ENCODE peak calls at places on chromosomes 3 and 15, in ten cellular contexts. One of them, this sample, is unnamed.

GRCh38 chr3:16372362-16373269 is 107.6 kb downstream of the OXNAD1 start:
- ATAC-seq in stimulated activated effector memory CD8-positive, alpha-beta T cell treated with anti-CD3 and anti-CD28 coated beads, Interleukin-12 subunit alpha, Interleukin-12 subunit beta, amount 100 ng/mL, for 72 hours: no peak
- ATAC-seq in left lung: peak
- ATAC-seq in upper lobe of right lung: peak
- ATAC-seq in activated naive CD8-positive, alpha-beta T cell treated with anti-CD3 and anti-CD28 coated beads, Interleukin-2, amount 50 U/mL, for 24 hours: no peak
- ATAC-seq in omental fat pad: peak
- ATAC-seq in heart right ventricle: peak
- ATAC-seq in activated T-helper 17 cell treated with anti-CD3 and anti-CD28 coated beads, Interleukin-2, amount 50 U/mL, for 72 hours: no peak
- ATAC-seq in Right ventricle myocardium inferior: peak
- ATAC-seq in mucosa of descending colon: peak
- ATAC-seq in this sample: no peak

GRCh38 chr3:194512895-194513601 is 26.2 kb upstream of the ATP13A3 start:
- ATAC-seq in stimulated activated effector memory CD8-positive, alpha-beta T cell treated with anti-CD3 and anti-CD28 coated beads, Interleukin-12 subunit alpha, Interleukin-12 subunit beta, amount 100 ng/mL, for 72 hours: no peak
- ATAC-seq in left lung: peak
- ATAC-seq in upper lobe of right lung: peak
- ATAC-seq in activated naive CD8-positive, alpha-beta T cell treated with anti-CD3 and anti-CD28 coated beads, Interleukin-2, amount 50 U/mL, for 24 hours: no peak
- ATAC-seq in omental fat pad: no peak
- ATAC-seq in heart right ventricle: no peak
- ATAC-seq in activated T-helper 17 cell treated with anti-CD3 and anti-CD28 coated beads, Interleukin-2, amount 50 U/mL, for 72 hours: no peak
- ATAC-seq in Right ventricle myocardium inferior: no peak
- ATAC-seq in mucosa of descending colon: peak
- ATAC-seq in this sample: no peak

GRCh38 chr3:123783811-123784210 is 100.3 kb downstream of the MYLK start:
- ATAC-seq in stimulated activated effector memory CD8-positive, alpha-beta T cell treated with anti-CD3 and anti-CD28 coated beads, Interleukin-12 subunit alpha, Interleukin-12 subunit beta, amount 100 ng/mL, for 72 hours: no peak
- ATAC-seq in left lung: no peak
- ATAC-seq in upper lobe of right lung: no peak
- ATAC-seq in activated naive CD8-positive, alpha-beta T cell treated with anti-CD3 and anti-CD28 coated beads, Interleukin-2, amount 50 U/mL, for 24 hours: no peak
- ATAC-seq in omental fat pad: no peak
- ATAC-seq in heart right ventricle: peak
- ATAC-seq in activated T-helper 17 cell treated with anti-CD3 and anti-CD28 coated beads, Interleukin-2, amount 50 U/mL, for 72 hours: no peak
- ATAC-seq in Right ventricle myocardium inferior: no peak
- ATAC-seq in mucosa of descending colon: peak
- ATAC-seq in this sample: no peak

GRCh38 chr3:107650788-107651187 is 128.0 kb downstream of the BBX start:
- ATAC-seq in stimulated activated effector memory CD8-positive, alpha-beta T cell treated with anti-CD3 and anti-CD28 coated beads, Interleukin-12 subunit alpha, Interleukin-12 subunit beta, amount 100 ng/mL, for 72 hours: no peak
- ATAC-seq in left lung: peak
- ATAC-seq in upper lobe of right lung: peak
- ATAC-seq in activated naive CD8-positive, alpha-beta T cell treated with anti-CD3 and anti-CD28 coated beads, Interleukin-2, amount 50 U/mL, for 24 hours: no peak
- ATAC-seq in omental fat pad: no peak
- ATAC-seq in heart right ventricle: no peak
- ATAC-seq in activated T-helper 17 cell treated with anti-CD3 and anti-CD28 coated beads, Interleukin-2, amount 50 U/mL, for 72 hours: no peak
- ATAC-seq in Right ventricle myocardium inferior: no peak
- ATAC-seq in mucosa of descending colon: no peak
- ATAC-seq in this sample: peak

GRCh38 chr15:28904541-28905303 is 18.9 kb downstream of the APBA2 start:
- ATAC-seq in stimulated activated effector memory CD8-positive, alpha-beta T cell treated with anti-CD3 and anti-CD28 coated beads, Interleukin-12 subunit alpha, Interleukin-12 subunit beta, amount 100 ng/mL, for 72 hours: no peak
- ATAC-seq in left lung: no peak
- ATAC-seq in upper lobe of right lung: no peak
- ATAC-seq in activated naive CD8-positive, alpha-beta T cell treated with anti-CD3 and anti-CD28 coated beads, Interleukin-2, amount 50 U/mL, for 24 hours: no peak
- ATAC-seq in omental fat pad: no peak
- ATAC-seq in heart right ventricle: no peak
- ATAC-seq in activated T-helper 17 cell treated with anti-CD3 and anti-CD28 coated beads, Interleukin-2, amount 50 U/mL, for 72 hours: no peak
- ATAC-seq in Right ventricle myocardium inferior: no peak
- ATAC-seq in mucosa of descending colon: no peak
- ATAC-seq in this sample: no peak

GRCh38 chr3:112167758-112168157 is 34.7 kb upstream of the GCSAM start:
- ATAC-seq in stimulated activated effector memory CD8-positive, alpha-beta T cell treated with anti-CD3 and anti-CD28 coated beads, Interleukin-12 subunit alpha, Interleukin-12 subunit beta, amount 100 ng/mL, for 72 hours: no peak
- ATAC-seq in left lung: no peak
- ATAC-seq in upper lobe of right lung: no peak
- ATAC-seq in activated naive CD8-positive, alpha-beta T cell treated with anti-CD3 and anti-CD28 coated beads, Interleukin-2, amount 50 U/mL, for 24 hours: no peak
- ATAC-seq in omental fat pad: no peak
- ATAC-seq in heart right ventricle: no peak
- ATAC-seq in activated T-helper 17 cell treated with anti-CD3 and anti-CD28 coated beads, Interleukin-2, amount 50 U/mL, for 72 hours: no peak
- ATAC-seq in Right ventricle myocardium inferior: no peak
- ATAC-seq in mucosa of descending colon: no peak
- ATAC-seq in this sample: no peak

GRCh38 chr3:84510007-84510406 is 448.8 kb upstream of the CADM2 start:
- ATAC-seq in stimulated activated effector memory CD8-positive, alpha-beta T cell treated with anti-CD3 and anti-CD28 coated beads, Interleukin-12 subunit alpha, Interleukin-12 subunit beta, amount 100 ng/mL, for 72 hours: no peak
- ATAC-seq in left lung: no peak
- ATAC-seq in upper lobe of right lung: no peak
- ATAC-seq in activated naive CD8-positive, alpha-beta T cell treated with anti-CD3 and anti-CD28 coated beads, Interleukin-2, amount 50 U/mL, for 24 hours: no peak
- ATAC-seq in omental fat pad: no peak
- ATAC-seq in heart right ventricle: no peak
- ATAC-seq in activated T-helper 17 cell treated with anti-CD3 and anti-CD28 coated beads, Interleukin-2, amount 50 U/mL, for 72 hours: no peak
- ATAC-seq in Right ventricle myocardium inferior: no peak
- ATAC-seq in mucosa of descending colon: no peak
- ATAC-seq in this sample: peak

GRCh38 chr3:146968204-146968651 is 363.1 kb upstream of the PLSCR5 start:
- ATAC-seq in stimulated activated effector memory CD8-positive, alpha-beta T cell treated with anti-CD3 and anti-CD28 coated beads, Interleukin-12 subunit alpha, Interleukin-12 subunit beta, amount 100 ng/mL, for 72 hours: no peak
- ATAC-seq in left lung: no peak
- ATAC-seq in upper lobe of right lung: no peak
- ATAC-seq in activated naive CD8-positive, alpha-beta T cell treated with anti-CD3 and anti-CD28 coated beads, Interleukin-2, amount 50 U/mL, for 24 hours: no peak
- ATAC-seq in omental fat pad: no peak
- ATAC-seq in heart right ventricle: no peak
- ATAC-seq in activated T-helper 17 cell treated with anti-CD3 and anti-CD28 coated beads, Interleukin-2, amount 50 U/mL, for 72 hours: no peak
- ATAC-seq in Right ventricle myocardium inferior: no peak
- ATAC-seq in mucosa of descending colon: no peak
- ATAC-seq in this sample: no peak

GRCh38 chr3:151599103-151599672 is 134.5 kb upstream of the AADACL2 start:
- ATAC-seq in stimulated activated effector memory CD8-positive, alpha-beta T cell treated with anti-CD3 and anti-CD28 coated beads, Interleukin-12 subunit alpha, Interleukin-12 subunit beta, amount 100 ng/mL, for 72 hours: no peak
- ATAC-seq in left lung: peak
- ATAC-seq in upper lobe of right lung: peak
- ATAC-seq in activated naive CD8-positive, alpha-beta T cell treated with anti-CD3 and anti-CD28 coated beads, Interleukin-2, amount 50 U/mL, for 24 hours: no peak
- ATAC-seq in omental fat pad: peak
- ATAC-seq in heart right ventricle: no peak
- ATAC-seq in activated T-helper 17 cell treated with anti-CD3 and anti-CD28 coated beads, Interleukin-2, amount 50 U/mL, for 72 hours: no peak
- ATAC-seq in Right ventricle myocardium inferior: no peak
- ATAC-seq in mucosa of descending colon: no peak
- ATAC-seq in this sample: no peak

GRCh38 chr15:71592186-71592585 is 218.2 kb upstream of the NR2E3 start:
- ATAC-seq in stimulated activated effector memory CD8-positive, alpha-beta T cell treated with anti-CD3 and anti-CD28 coated beads, Interleukin-12 subunit alpha, Interleukin-12 subunit beta, amount 100 ng/mL, for 72 hours: no peak
- ATAC-seq in left lung: no peak
- ATAC-seq in upper lobe of right lung: no peak
- ATAC-seq in activated naive CD8-positive, alpha-beta T cell treated with anti-CD3 and anti-CD28 coated beads, Interleukin-2, amount 50 U/mL, for 24 hours: no peak
- ATAC-seq in omental fat pad: no peak
- ATAC-seq in heart right ventricle: peak
- ATAC-seq in activated T-helper 17 cell treated with anti-CD3 and anti-CD28 coated beads, Interleukin-2, amount 50 U/mL, for 72 hours: no peak
- ATAC-seq in Right ventricle myocardium inferior: peak
- ATAC-seq in mucosa of descending colon: no peak
- ATAC-seq in this sample: no peak

GRCh38 chr3:152391671-152392070 is 122.9 kb downstream of the MBNL1 start:
- ATAC-seq in stimulated activated effector memory CD8-positive, alpha-beta T cell treated with anti-CD3 and anti-CD28 coated beads, Interleukin-12 subunit alpha, Interleukin-12 subunit beta, amount 100 ng/mL, for 72 hours: no peak
- ATAC-seq in left lung: peak
- ATAC-seq in upper lobe of right lung: no peak
- ATAC-seq in activated naive CD8-positive, alpha-beta T cell treated with anti-CD3 and anti-CD28 coated beads, Interleukin-2, amount 50 U/mL, for 24 hours: no peak
- ATAC-seq in omental fat pad: no peak
- ATAC-seq in heart right ventricle: no peak
- ATAC-seq in activated T-helper 17 cell treated with anti-CD3 and anti-CD28 coated beads, Interleukin-2, amount 50 U/mL, for 72 hours: no peak
- ATAC-seq in Right ventricle myocardium inferior: no peak
- ATAC-seq in mucosa of descending colon: no peak
- ATAC-seq in this sample: no peak

GRCh38 chr3:162441716-162442115 is 945.1 kb downstream of the OTOL1 start:
- ATAC-seq in stimulated activated effector memory CD8-positive, alpha-beta T cell treated with anti-CD3 and anti-CD28 coated beads, Interleukin-12 subunit alpha, Interleukin-12 subunit beta, amount 100 ng/mL, for 72 hours: no peak
- ATAC-seq in left lung: no peak
- ATAC-seq in upper lobe of right lung: no peak
- ATAC-seq in activated naive CD8-positive, alpha-beta T cell treated with anti-CD3 and anti-CD28 coated beads, Interleukin-2, amount 50 U/mL, for 24 hours: no peak
- ATAC-seq in omental fat pad: no peak
- ATAC-seq in heart right ventricle: no peak
- ATAC-seq in activated T-helper 17 cell treated with anti-CD3 and anti-CD28 coated beads, Interleukin-2, amount 50 U/mL, for 72 hours: no peak
- ATAC-seq in Right ventricle myocardium inferior: no peak
- ATAC-seq in mucosa of descending colon: no peak
- ATAC-seq in this sample: no peak

GRCh38 chr3:14369675-14370669 is 32.4 kb upstream of the SLC6A6 start:
- ATAC-seq in stimulated activated effector memory CD8-positive, alpha-beta T cell treated with anti-CD3 and anti-CD28 coated beads, Interleukin-12 subunit alpha, Interleukin-12 subunit beta, amount 100 ng/mL, for 72 hours: no peak
- ATAC-seq in left lung: peak
- ATAC-seq in upper lobe of right lung: peak
- ATAC-seq in activated naive CD8-positive, alpha-beta T cell treated with anti-CD3 and anti-CD28 coated beads, Interleukin-2, amount 50 U/mL, for 24 hours: no peak
- ATAC-seq in omental fat pad: no peak
- ATAC-seq in heart right ventricle: no peak
- ATAC-seq in activated T-helper 17 cell treated with anti-CD3 and anti-CD28 coated beads, Interleukin-2, amount 50 U/mL, for 72 hours: peak
- ATAC-seq in Right ventricle myocardium inferior: no peak
- ATAC-seq in mucosa of descending colon: peak
- ATAC-seq in this sample: no peak

GRCh38 chr15:62122249-62122648 is 42.8 kb downstream of the C2CD4B start:
- ATAC-seq in stimulated activated effector memory CD8-positive, alpha-beta T cell treated with anti-CD3 and anti-CD28 coated beads, Interleukin-12 subunit alpha, Interleukin-12 subunit beta, amount 100 ng/mL, for 72 hours: peak
- ATAC-seq in left lung: no peak
- ATAC-seq in upper lobe of right lung: no peak
- ATAC-seq in activated naive CD8-positive, alpha-beta T cell treated with anti-CD3 and anti-CD28 coated beads, Interleukin-2, amount 50 U/mL, for 24 hours: no peak
- ATAC-seq in omental fat pad: no peak
- ATAC-seq in heart right ventricle: no peak
- ATAC-seq in activated T-helper 17 cell treated with anti-CD3 and anti-CD28 coated beads, Interleukin-2, amount 50 U/mL, for 72 hours: peak
- ATAC-seq in Right ventricle myocardium inferior: no peak
- ATAC-seq in mucosa of descending colon: no peak
- ATAC-seq in this sample: no peak

GRCh38 chr3:106206165-106206564 is 337.4 kb upstream of the CBLB start:
- ATAC-seq in stimulated activated effector memory CD8-positive, alpha-beta T cell treated with anti-CD3 and anti-CD28 coated beads, Interleukin-12 subunit alpha, Interleukin-12 subunit beta, amount 100 ng/mL, for 72 hours: peak
- ATAC-seq in left lung: peak
- ATAC-seq in upper lobe of right lung: no peak
- ATAC-seq in activated naive CD8-positive, alpha-beta T cell treated with anti-CD3 and anti-CD28 coated beads, Interleukin-2, amount 50 U/mL, for 24 hours: peak
- ATAC-seq in omental fat pad: no peak
- ATAC-seq in heart right ventricle: peak
- ATAC-seq in activated T-helper 17 cell treated with anti-CD3 and anti-CD28 coated beads, Interleukin-2, amount 50 U/mL, for 72 hours: peak
- ATAC-seq in Right ventricle myocardium inferior: peak
- ATAC-seq in mucosa of descending colon: peak
- ATAC-seq in this sample: no peak

GRCh38 chr3:33652736-33653135 is 65.3 kb downstream of the CLASP2 start:
- ATAC-seq in stimulated activated effector memory CD8-positive, alpha-beta T cell treated with anti-CD3 and anti-CD28 coated beads, Interleukin-12 subunit alpha, Interleukin-12 subunit beta, amount 100 ng/mL, for 72 hours: no peak
- ATAC-seq in left lung: no peak
- ATAC-seq in upper lobe of right lung: no peak
- ATAC-seq in activated naive CD8-positive, alpha-beta T cell treated with anti-CD3 and anti-CD28 coated beads, Interleukin-2, amount 50 U/mL, for 24 hours: no peak
- ATAC-seq in omental fat pad: no peak
- ATAC-seq in heart right ventricle: no peak
- ATAC-seq in activated T-helper 17 cell treated with anti-CD3 and anti-CD28 coated beads, Interleukin-2, amount 50 U/mL, for 72 hours: no peak
- ATAC-seq in Right ventricle myocardium inferior: no peak
- ATAC-seq in mucosa of descending colon: no peak
- ATAC-seq in this sample: no peak

GRCh38 chr3:108127301-108127988 is 36.6 kb upstream of the CD47 start:
- ATAC-seq in stimulated activated effector memory CD8-positive, alpha-beta T cell treated with anti-CD3 and anti-CD28 coated beads, Interleukin-12 subunit alpha, Interleukin-12 subunit beta, amount 100 ng/mL, for 72 hours: peak
- ATAC-seq in left lung: no peak
- ATAC-seq in upper lobe of right lung: peak
- ATAC-seq in activated naive CD8-positive, alpha-beta T cell treated with anti-CD3 and anti-CD28 coated beads, Interleukin-2, amount 50 U/mL, for 24 hours: peak
- ATAC-seq in omental fat pad: no peak
- ATAC-seq in heart right ventricle: no peak
- ATAC-seq in activated T-helper 17 cell treated with anti-CD3 and anti-CD28 coated beads, Interleukin-2, amount 50 U/mL, for 72 hours: peak
- ATAC-seq in Right ventricle myocardium inferior: peak
- ATAC-seq in mucosa of descending colon: peak
- ATAC-seq in this sample: no peak

GRCh38 chr15:60584355-60585023 is 105.5 kb upstream of the ICE2 start:
- ATAC-seq in stimulated activated effector memory CD8-positive, alpha-beta T cell treated with anti-CD3 and anti-CD28 coated beads, Interleukin-12 subunit alpha, Interleukin-12 subunit beta, amount 100 ng/mL, for 72 hours: peak
- ATAC-seq in left lung: peak
- ATAC-seq in upper lobe of right lung: no peak
- ATAC-seq in activated naive CD8-positive, alpha-beta T cell treated with anti-CD3 and anti-CD28 coated beads, Interleukin-2, amount 50 U/mL, for 24 hours: no peak
- ATAC-seq in omental fat pad: no peak
- ATAC-seq in heart right ventricle: no peak
- ATAC-seq in activated T-helper 17 cell treated with anti-CD3 and anti-CD28 coated beads, Interleukin-2, amount 50 U/mL, for 72 hours: peak
- ATAC-seq in Right ventricle myocardium inferior: no peak
- ATAC-seq in mucosa of descending colon: no peak
- ATAC-seq in this sample: no peak

GRCh38 chr15:101615986-101616848 is 36.0 kb downstream of the TM2D3 start:
- ATAC-seq in stimulated activated effector memory CD8-positive, alpha-beta T cell treated with anti-CD3 and anti-CD28 coated beads, Interleukin-12 subunit alpha, Interleukin-12 subunit beta, amount 100 ng/mL, for 72 hours: no peak
- ATAC-seq in left lung: peak
- ATAC-seq in upper lobe of right lung: peak
- ATAC-seq in activated naive CD8-positive, alpha-beta T cell treated with anti-CD3 and anti-CD28 coated beads, Interleukin-2, amount 50 U/mL, for 24 hours: no peak
- ATAC-seq in omental fat pad: peak
- ATAC-seq in heart right ventricle: peak
- ATAC-seq in activated T-helper 17 cell treated with anti-CD3 and anti-CD28 coated beads, Interleukin-2, amount 50 U/mL, for 72 hours: peak
- ATAC-seq in Right ventricle myocardium inferior: peak
- ATAC-seq in mucosa of descending colon: peak
- ATAC-seq in this sample: peak

GRCh38 chr3:186209810-186210752 is 101.2 kb upstream of the ETV5 start:
- ATAC-seq in stimulated activated effector memory CD8-positive, alpha-beta T cell treated with anti-CD3 and anti-CD28 coated beads, Interleukin-12 subunit alpha, Interleukin-12 subunit beta, amount 100 ng/mL, for 72 hours: no peak
- ATAC-seq in left lung: peak
- ATAC-seq in upper lobe of right lung: peak
- ATAC-seq in activated naive CD8-positive, alpha-beta T cell treated with anti-CD3 and anti-CD28 coated beads, Interleukin-2, amount 50 U/mL, for 24 hours: peak
- ATAC-seq in omental fat pad: peak
- ATAC-seq in heart right ventricle: peak
- ATAC-seq in activated T-helper 17 cell treated with anti-CD3 and anti-CD28 coated beads, Interleukin-2, amount 50 U/mL, for 72 hours: no peak
- ATAC-seq in Right ventricle myocardium inferior: peak
- ATAC-seq in mucosa of descending colon: peak
- ATAC-seq in this sample: peak

GRCh38 chr15:40787991-40788390 is 18.2 kb downstream of the C15orf62 start:
- ATAC-seq in stimulated activated effector memory CD8-positive, alpha-beta T cell treated with anti-CD3 and anti-CD28 coated beads, Interleukin-12 subunit alpha, Interleukin-12 subunit beta, amount 100 ng/mL, for 72 hours: peak
- ATAC-seq in left lung: no peak
- ATAC-seq in upper lobe of right lung: no peak
- ATAC-seq in activated naive CD8-positive, alpha-beta T cell treated with anti-CD3 and anti-CD28 coated beads, Interleukin-2, amount 50 U/mL, for 24 hours: no peak
- ATAC-seq in omental fat pad: no peak
- ATAC-seq in heart right ventricle: no peak
- ATAC-seq in activated T-helper 17 cell treated with anti-CD3 and anti-CD28 coated beads, Interleukin-2, amount 50 U/mL, for 72 hours: peak
- ATAC-seq in Right ventricle myocardium inferior: no peak
- ATAC-seq in mucosa of descending colon: peak
- ATAC-seq in this sample: no peak

GRCh38 chr15:74235962-74236361 is at the start of gene CCDC33:
- ATAC-seq in stimulated activated effector memory CD8-positive, alpha-beta T cell treated with anti-CD3 and anti-CD28 coated beads, Interleukin-12 subunit alpha, Interleukin-12 subunit beta, amount 100 ng/mL, for 72 hours: no peak
- ATAC-seq in left lung: peak
- ATAC-seq in upper lobe of right lung: peak
- ATAC-seq in activated naive CD8-positive, alpha-beta T cell treated with anti-CD3 and anti-CD28 coated beads, Interleukin-2, amount 50 U/mL, for 24 hours: no peak
- ATAC-seq in omental fat pad: no peak
- ATAC-seq in heart right ventricle: no peak
- ATAC-seq in activated T-helper 17 cell treated with anti-CD3 and anti-CD28 coated beads, Interleukin-2, amount 50 U/mL, for 72 hours: no peak
- ATAC-seq in Right ventricle myocardium inferior: no peak
- ATAC-seq in mucosa of descending colon: peak
- ATAC-seq in this sample: no peak

GRCh38 chr3:155989536-155989935 is 119.1 kb downstream of the GMPS start:
- ATAC-seq in stimulated activated effector memory CD8-positive, alpha-beta T cell treated with anti-CD3 and anti-CD28 coated beads, Interleukin-12 subunit alpha, Interleukin-12 subunit beta, amount 100 ng/mL, for 72 hours: no peak
- ATAC-seq in left lung: no peak
- ATAC-seq in upper lobe of right lung: no peak
- ATAC-seq in activated naive CD8-positive, alpha-beta T cell treated with anti-CD3 and anti-CD28 coated beads, Interleukin-2, amount 50 U/mL, for 24 hours: no peak
- ATAC-seq in omental fat pad: no peak
- ATAC-seq in heart right ventricle: no peak
- ATAC-seq in activated T-helper 17 cell treated with anti-CD3 and anti-CD28 coated beads, Interleukin-2, amount 50 U/mL, for 72 hours: no peak
- ATAC-seq in Right ventricle myocardium inferior: no peak
- ATAC-seq in mucosa of descending colon: no peak
- ATAC-seq in this sample: no peak